ENCODE peak calls at places on chromosome 16, in six cellular contexts. D is GM23338, E is GM12878, V is HL-60, Y is HCT116, F is SK-N-SH. O is an unnamed sample.

GRCh38 chr16:4884209-4884608 is 36.9 kb downstream of the UBN1 start:
- DNase-seq in V (no peak), Y (no peak), E (no peak), F (no peak), D (no peak), O (no peak)

GRCh38 chr16:72203401-72203800 is 31.4 kb upstream of the PMFBP1 start:
- DNase-seq in Y (no peak), D (no peak), E (peak; percentile 49), F (no peak), V (peak; percentile 91), O (no peak)

GRCh38 chr16:1309888-1310831 is 724 bp downstream of the UBE2I start:
- DNase-seq in F (peak; percentile 67), E (no peak), V (peak; percentile 53), D (no peak), Y (no peak), O (no peak)

GRCh38 chr16:2836646-2837508 is 6.8 kb downstream of the ZG16B start:
- DNase-seq in Y (no peak), V (no peak), E (no peak), D (no peak), F (no peak), O (no peak)

GRCh38 chr16:22075776-22076175 is 16.6 kb upstream of the VWA3A start:
- DNase-seq in F (no peak), Y (no peak), V (no peak), E (no peak), D (no peak), O (no peak)

GRCh38 chr16:57725976-57726375 is 9.6 kb upstream of the KATNB1 start:
- DNase-seq in F (no peak), V (no peak), E (no peak), D (no peak), Y (no peak), O (no peak)

GRCh38 chr16:27235055-27235937 is 32.0 kb downstream of the KDM8 start:
- DNase-seq in E (peak; percentile 38), F (peak; percentile 71), V (peak; percentile 76), Y (peak; percentile 37), D (peak; percentile 73), O (peak; percentile 40)

GRCh38 chr16:83733301-83733700 is 74.5 kb upstream of the HSBP1 start:
- DNase-seq in Y (no peak), V (no peak), E (no peak), D (no peak), F (no peak), O (no peak)

GRCh38 chr16:75471723-75472634 is 7.5 kb upstream of the TMEM170A start:
- DNase-seq in E (no peak), Y (no peak), V (peak; percentile 55), F (peak; percentile 91), D (peak; percentile 82), O (peak; percentile 88)

GRCh38 chr16:81358860-81359259 is 44.1 kb downstream of the GAN start:
- DNase-seq in V (no peak), E (no peak), Y (no peak), F (no peak), D (no peak), O (no peak)

GRCh38 chr16:68373528-68374250 is 62.9 kb downstream of the PRMT7 start:
- DNase-seq in E (no peak), Y (no peak), D (no peak), V (no peak), F (no peak), O (no peak)
- TF ChIP-seq REST in E (no peak), Y (no peak), D (no peak), V (no peak), F (no peak), O (no peak)

DNA sequence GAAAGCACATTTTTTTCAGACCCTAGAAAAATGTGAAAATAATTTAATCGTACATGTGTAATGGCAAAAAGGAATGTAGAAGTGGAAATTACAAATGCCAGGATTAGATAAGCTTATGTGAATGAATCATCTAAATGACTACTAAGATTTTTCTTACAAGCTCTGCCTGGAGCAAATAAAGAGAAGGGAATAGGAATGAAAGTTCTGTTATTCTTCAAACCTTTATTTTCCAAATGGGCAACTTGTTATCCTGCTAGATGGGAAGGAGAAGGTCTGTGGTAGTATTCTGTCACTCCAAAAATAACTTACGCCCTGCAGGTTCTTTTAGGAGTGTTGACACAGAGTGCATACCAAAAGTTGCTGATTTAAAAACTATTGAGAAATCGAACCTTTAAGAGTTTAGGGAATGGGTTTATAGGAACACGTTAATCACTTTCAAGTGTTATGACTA is 9.7 kb downstream of the CTCF start:
- DNase-seq in Y (no peak), E (no peak), V (no peak), D (no peak), F (no peak), O (no peak)
- TF ChIP-seq REST in Y (no peak), E (no peak), V (no peak), D (no peak), F (no peak), O (no peak)

GRCh38 chr16:13634921-13635320 is 285.0 kb upstream of the ERCC4 start:
- DNase-seq in E (no peak), D (no peak), Y (no peak), F (no peak), V (no peak), O (no peak)
- TF ChIP-seq REST in E (no peak), D (no peak), Y (no peak), F (no peak), V (no peak), O (no peak)

GRCh38 chr16:85444879-85445778 is 168.0 kb upstream of the GSE1 start:
- DNase-seq in E (no peak), V (no peak), D (peak; percentile 57), Y (no peak), F (peak; percentile 87), O (no peak)
- TF ChIP-seq REST in E (no peak), V (no peak), D (no peak), Y (no peak), F (no peak), O (no peak)

GRCh38 chr16:7161886-7162285 is 170.8 kb upstream of the RBFOX1 start:
- DNase-seq in Y (no peak), V (no peak), E (no peak), D (no peak), F (no peak), O (no peak)

GRCh38 chr16:7158481-7158880 is 174.2 kb upstream of the RBFOX1 start:
- DNase-seq in D (no peak), V (no peak), Y (no peak), E (no peak), F (no peak), O (no peak)

DNA sequence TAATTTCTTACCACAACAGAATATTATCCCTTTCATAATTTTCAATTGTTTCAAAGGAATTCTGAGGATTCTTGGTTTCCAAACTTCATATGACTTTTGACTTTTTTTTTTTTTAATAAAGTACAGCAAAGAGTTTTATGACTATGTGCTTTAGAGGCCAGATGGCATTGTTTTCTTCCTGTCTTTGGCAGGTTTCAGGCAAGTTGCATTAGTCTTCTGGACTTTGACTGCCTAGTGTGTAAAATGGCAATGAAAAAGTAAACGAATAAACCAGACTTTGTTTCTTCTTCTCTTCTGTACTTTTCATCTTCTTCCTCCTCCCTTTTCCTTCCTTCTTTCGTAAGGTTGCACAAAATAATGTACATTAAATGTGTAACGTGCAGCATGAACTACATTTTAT is 172.6 kb upstream of the RBFOX1 start:
- DNase-seq in E (no peak), V (no peak), D (no peak), F (no peak), Y (no peak), O (no peak)
- TF ChIP-seq REST in E (no peak), V (no peak), D (no peak), F (no peak), Y (no peak), O (no peak)

GRCh38 chr16:10851512-10851911 is 25.5 kb upstream of the CIITA start:
- DNase-seq in V (no peak), Y (no peak), F (no peak), E (no peak), D (peak; percentile 64), O (no peak)
- TF ChIP-seq REST in V (no peak), Y (no peak), F (no peak), E (no peak), D (no peak), O (no peak)

DNA sequence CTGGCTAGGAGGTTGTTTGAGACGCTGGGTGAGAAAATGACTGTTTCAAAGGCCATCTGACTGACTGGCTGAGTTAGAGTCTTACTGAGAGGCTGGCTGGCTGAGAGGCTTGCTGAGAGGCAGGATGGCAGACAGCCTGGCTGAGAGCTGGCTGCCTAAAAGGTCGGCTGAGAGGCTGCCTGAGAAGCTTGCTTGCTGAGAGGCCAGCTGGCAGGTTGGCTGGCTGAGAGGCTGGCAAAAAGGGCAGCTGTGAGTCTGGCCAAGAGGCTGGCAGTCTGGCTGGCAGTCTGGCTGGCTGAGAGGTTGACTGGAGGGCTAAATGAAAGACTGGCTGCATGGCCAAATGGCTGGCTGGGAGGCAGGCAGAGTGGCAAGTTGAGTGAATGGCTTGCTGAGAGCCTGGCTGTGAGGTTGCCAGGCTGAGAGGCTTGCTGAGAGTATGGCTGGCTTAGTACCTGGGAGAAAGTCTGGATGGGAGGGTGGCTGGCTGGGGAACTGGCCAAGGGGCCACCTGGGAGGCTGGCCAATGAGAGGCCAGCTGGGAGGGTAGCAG is 35.3 kb upstream of the ACSM2B start:
- DNase-seq in F (no peak), D (no peak), V (no peak), E (no peak), Y (no peak), O (no peak)
- TF ChIP-seq REST in F (no peak), D (no peak), V (no peak), E (no peak), Y (no peak), O (no peak)

GRCh38 chr16:79316004-79316458 is 284.5 kb downstream of the MAF start:
- DNase-seq in F (no peak), D (no peak), Y (no peak), V (no peak), E (peak; percentile 53), O (no peak)
- TF ChIP-seq REST in F (no peak), D (no peak), Y (no peak), V (no peak), E (no peak), O (no peak)